ENCODE peak calls at places on chromosome 15, in six cellular contexts. J is epithelial cell of esophagus; R is activated T-cell treated with anti-CD3 and anti-CD28 coated beads for 1 hour; Y is spleen; E is stimulated activated CD4-positive, alpha-beta T cell treated with anti-CD3 and anti-CD28 coated beads, TNF-alpha, amount 100 ng/mL, for 1 hour; P is NAMALWA. B is an unnamed sample.

GRCh38 chr15:77901921-77902750 is 175.4 kb downstream of the TBC1D2B start:
- DNase-seq in J (peak), R (no peak), Y (peak), E (no peak), P (peak), B (no peak)

GRCh38 chr15:29377141-29377540 is 107.5 kb upstream of the NSMCE3 start:
- DNase-seq in J (no peak), R (no peak), Y (no peak), E (no peak), P (no peak), B (no peak)

GRCh38 chr15:86300371-86301106 is 220.9 kb downstream of the AGBL1 start:
- DNase-seq in J (peak), R (no peak), Y (no peak), E (no peak), P (no peak), B (peak)

GRCh38 chr15:68877626-68878025 is 52.7 kb upstream of the SPESP1 start:
- DNase-seq in J (no peak), R (no peak), Y (no peak), E (no peak), P (no peak), B (no peak)

GRCh38 chr15:40474581-40474980 is 3.8 kb downstream of the CHST14 start:
- DNase-seq in J (no peak), R (no peak), Y (peak), E (no peak), P (no peak), B (no peak)

GRCh38 chr15:40310001-40310959 is 2.5 kb upstream of the PLCB2 start:
- DNase-seq in J (peak), R (peak), Y (peak), E (peak), P (peak), B (no peak)

GRCh38 chr15:55823191-55823670 is 80.3 kb upstream of the PRTG start:
- DNase-seq in J (peak), R (no peak), Y (no peak), E (no peak), P (no peak), B (peak)

GRCh38 chr15:29921130-29921601 is 98.9 kb upstream of the TJP1 start:
- DNase-seq in J (peak), R (no peak), Y (no peak), E (no peak), P (no peak), B (peak)

GRCh38 chr15:48191574-48192225 is at the start of gene CTXN2:
- DNase-seq in J (peak), R (no peak), Y (no peak), E (no peak), P (no peak), B (peak)

GRCh38 chr15:78211189-78211921 is 23.0 kb downstream of the ACSBG1 start:
- DNase-seq in J (no peak), R (no peak), Y (peak), E (no peak), P (no peak), B (no peak)

GRCh38 chr15:31852933-31853332 is 177.4 kb upstream of the CHRNA7 start:
- DNase-seq in J (no peak), R (no peak), Y (no peak), E (no peak), P (no peak), B (no peak)

GRCh38 chr15:101407439-101407838 is 82.1 kb downstream of the PCSK6 start:
- DNase-seq in J (no peak), R (no peak), Y (no peak), E (no peak), P (no peak), B (no peak)

GRCh38 chr15:84731774-84732173 is 15.8 kb upstream of the SEC11A start:
- DNase-seq in J (no peak), R (no peak), Y (no peak), E (no peak), P (no peak), B (no peak)

GRCh38 chr15:65100427-65100826 is 14.6 kb downstream of the UBAP1L start:
- DNase-seq in J (no peak), R (no peak), Y (no peak), E (no peak), P (no peak), B (no peak)

GRCh38 chr15:66293419-66294156 is at the start of gene DIS3L:
- DNase-seq in J (peak), R (peak), Y (peak), E (peak), P (peak), B (no peak)

GRCh38 chr15:78763796-78764241 is 47.4 kb downstream of the ADAMTS7 start:
- DNase-seq in J (no peak), R (no peak), Y (peak), E (no peak), P (no peak), B (no peak)

GRCh38 chr15:45729146-45729545 is 94.3 kb downstream of the SQOR start:
- DNase-seq in J (peak), R (no peak), Y (no peak), E (no peak), P (no peak), B (peak)

GRCh38 chr15:52786436-52787122 is 3.6 kb downstream of the ONECUT1 start:
- DNase-seq in J (no peak), R (no peak), Y (no peak), E (no peak), P (no peak), B (no peak)

GRCh38 chr15:62115847-62116246 is 49.1 kb downstream of the C2CD4A start:
- DNase-seq in J (no peak), R (no peak), Y (no peak), E (no peak), P (no peak), B (no peak)

GRCh38 chr15:85527907-85528306 is 147.5 kb downstream of the AKAP13 start:
- DNase-seq in J (no peak), R (no peak), Y (no peak), E (no peak), P (peak), B (peak)

GRCh38 chr15:73870700-73871408 is 2.5 kb upstream of the TBC1D21 start:
- DNase-seq in J (peak), R (no peak), Y (no peak), E (no peak), P (no peak), B (peak)

GRCh38 chr15:26355671-26356070 is 417.2 kb downstream of the GABRB3 start:
- DNase-seq in J (no peak), R (no peak), Y (no peak), E (no peak), P (no peak), B (no peak)

GRCh38 chr15:65732698-65733097 is 59.4 kb downstream of the DENND4A start:
- DNase-seq in J (peak), R (no peak), Y (no peak), E (no peak), P (no peak), B (peak)

GRCh38 chr15:28895566-28895965 is 9.8 kb downstream of the APBA2 start:
- DNase-seq in J (no peak), R (no peak), Y (no peak), E (no peak), P (no peak), B (no peak)

GRCh38 chr15:50830477-50831354 is 65.2 kb upstream of the SPPL2A start:
- DNase-seq in J (no peak), R (no peak), Y (no peak), E (no peak), P (no peak), B (no peak)

GRCh38 chr15:43187544-43188155 is 2.4 kb downstream of the CCNDBP1 start:
- DNase-seq in J (peak), R (no peak), Y (no peak), E (no peak), P (peak), B (peak)

GRCh38 chr15:86854186-86854585 is 774.5 kb downstream of the AGBL1 start:
- DNase-seq in J (no peak), R (no peak), Y (no peak), E (no peak), P (no peak), B (no peak)

GRCh38 chr15:100022426-100022825 is 289.2 kb upstream of the LYSMD4 start:
- DNase-seq in J (no peak), R (no peak), Y (no peak), E (no peak), P (no peak), B (no peak)

GRCh38 chr15:36278219-36278618 is 301.2 kb upstream of the CDIN1 start:
- DNase-seq in J (peak), R (no peak), Y (no peak), E (no peak), P (no peak), B (peak)

GRCh38 chr15:44788748-44789147 is 52.4 kb downstream of the TRIM69 start:
- DNase-seq in J (no peak), R (peak), Y (no peak), E (no peak), P (no peak), B (no peak)

B was measured in bronchial epithelial cell.